ENCODE peak calls at places on chromosomes 11 and 22, in ten cellular contexts. D, U, Q, B, X, L, E, Z, J and H are unnamed samples.
A peak's percentile ranks its signal among the peaks of the same experiment; 100 is the strongest.

GRCh38 chr11:94793822-94794221 is 25.7 kb downstream of the AMOTL1 start:
- DNase-seq in D (peak; percentile 64), U (no peak), Q (no peak), B (no peak), X (no peak), L (no peak), E (no peak), Z (no peak), J (no peak), H (no peak)

GRCh38 chr11:60915250-60915914 is 1.4 kb downstream of the TMEM109 start:
- DNase-seq in D (peak; percentile 36), U (peak; percentile 73), Q (peak; percentile 65), B (no peak), X (peak; percentile 68), L (no peak), E (no peak), Z (peak; percentile 45), J (peak; percentile 73), H (no peak)

GRCh38 chr11:70567680-70568503 is 169.6 kb downstream of the CTTN start:
- DNase-seq in D (peak; percentile 22), U (no peak), Q (peak; percentile 51), B (no peak), X (no peak), L (peak; percentile 83), E (peak; percentile 50), Z (peak; percentile 23), J (peak; percentile 30), H (no peak)

GRCh38 chr11:10208045-10208674 is 85.9 kb downstream of the SBF2 start:
- DNase-seq in D (no peak), U (no peak), Q (no peak), B (no peak), X (no peak), L (peak; percentile 13), E (no peak), Z (no peak), J (no peak), H (no peak)

GRCh38 chr11:43573233-43573632 is 107.3 kb upstream of the HSD17B12 start:
- DNase-seq in D (no peak), U (peak; percentile 70), Q (no peak), B (no peak), X (no peak), L (peak; percentile 47), E (no peak), Z (no peak), J (peak; percentile 35), H (no peak)

GRCh38 chr11:35106595-35106994 is 32.4 kb upstream of the CD44 start:
- DNase-seq in D (no peak), U (no peak), Q (no peak), B (no peak), X (no peak), L (no peak), E (no peak), Z (no peak), J (no peak), H (no peak)

GRCh38 chr11:67276821-67277230 is 10.6 kb downstream of the GRK2 start:
- DNase-seq in D (no peak), U (no peak), Q (peak; percentile 63), B (no peak), X (no peak), L (peak; percentile 69), E (peak; percentile 61), Z (no peak), J (peak; percentile 39), H (no peak)

GRCh38 chr11:96306933-96307747 is 35.9 kb downstream of the MAML2 start:
- DNase-seq in D (peak; percentile 100), U (no peak), Q (peak; percentile 60), B (peak; percentile 93), X (no peak), L (no peak), E (no peak), Z (peak; percentile 93), J (peak; percentile 97), H (peak; percentile 61)

GRCh38 chr11:11845551-11845950 is 3.8 kb downstream of the USP47 start:
- DNase-seq in D (peak; percentile 23), U (no peak), Q (no peak), B (no peak), X (no peak), L (no peak), E (no peak), Z (no peak), J (peak; percentile 56), H (no peak)

GRCh38 chr11:11845066-11845465 is 3.3 kb downstream of the USP47 start:
- DNase-seq in D (no peak), U (no peak), Q (no peak), B (no peak), X (no peak), L (no peak), E (no peak), Z (no peak), J (no peak), H (no peak)

GRCh38 chr11:11844272-11844671 is 2.5 kb downstream of the USP47 start:
- DNase-seq in D (no peak), U (no peak), Q (no peak), B (no peak), X (no peak), L (no peak), E (no peak), Z (no peak), J (no peak), H (no peak)

GRCh38 chr11:11849127-11849746 is 7.5 kb downstream of the USP47 start:
- DNase-seq in D (peak; percentile 59), U (no peak), Q (peak; percentile 22), B (no peak), X (no peak), L (peak; percentile 62), E (peak; percentile 22), Z (peak; percentile 33), J (peak; percentile 73), H (no peak)

DNA sequence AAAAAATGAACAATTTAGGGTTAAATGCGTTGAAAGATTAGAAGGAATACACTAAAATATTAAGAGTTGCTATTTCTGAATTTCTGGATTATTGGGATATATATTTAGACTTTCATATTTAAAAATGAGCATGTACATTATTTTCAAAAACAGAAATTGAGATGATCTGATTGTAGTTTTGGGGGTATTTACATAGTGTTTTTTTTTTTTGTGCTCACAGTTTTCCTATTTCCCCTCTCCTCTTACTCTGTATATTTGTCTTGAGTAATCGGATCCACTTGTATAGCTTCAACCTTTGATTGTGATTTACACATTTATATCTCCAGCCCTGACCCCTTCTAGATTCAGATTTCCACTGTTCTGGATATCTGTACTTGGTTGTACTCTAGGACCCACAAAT is 5.3 kb downstream of the USP47 start:
- DNase-seq in D (no peak), U (no peak), Q (no peak), B (no peak), X (no peak), L (no peak), E (no peak), Z (no peak), J (no peak), H (no peak)
- TF ChIP-seq CTCF in D (no peak), U (no peak), Q (no peak), B (no peak), X (no peak), L (no peak), E (no peak), Z (no peak), J (no peak), H (no peak)

GRCh38 chr11:86418929-86419328 is 44.2 kb downstream of the CCDC81 start:
- DNase-seq in D (no peak), U (no peak), Q (no peak), B (no peak), X (no peak), L (no peak), E (no peak), Z (no peak), J (no peak), H (no peak)
- TF ChIP-seq CTCF in D (peak; percentile 47), U (peak; percentile 43), Q (peak; percentile 11), B (no peak), X (no peak), L (peak; percentile 32), E (no peak), Z (no peak), J (peak; percentile 22), H (no peak)

GRCh38 chr22:39209756-39210155 is 35.0 kb downstream of the PDGFB start:
- DNase-seq in D (no peak), U (peak; percentile 47), Q (no peak), B (no peak), X (no peak), L (no peak), E (no peak), Z (no peak), J (no peak), H (no peak)
- TF ChIP-seq CTCF in D (no peak), U (peak; percentile 8), Q (no peak), B (no peak), X (no peak), L (no peak), E (no peak), Z (no peak), J (no peak), H (no peak)

DNA sequence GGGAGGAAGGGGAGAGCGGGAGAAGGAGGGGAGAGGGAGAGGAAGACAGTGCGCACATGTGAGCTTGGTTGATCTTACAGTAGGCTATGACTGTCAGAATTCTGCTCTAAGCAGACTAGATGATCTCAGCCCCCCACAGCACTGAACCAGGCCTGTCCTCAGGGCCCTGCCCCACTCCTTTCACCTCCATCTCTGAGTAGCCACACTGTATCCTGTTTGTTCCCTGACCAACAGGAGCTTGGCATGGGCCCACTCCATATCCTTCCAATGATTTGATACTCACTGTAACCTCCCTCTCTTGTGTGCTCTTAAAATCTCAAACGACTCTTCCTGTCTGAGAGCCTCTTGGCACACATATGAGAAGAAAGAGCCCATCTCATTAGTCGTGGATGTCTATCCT is 86.1 kb upstream of the PARVA start:
- DNase-seq in D (no peak), U (no peak), Q (no peak), B (no peak), X (no peak), L (no peak), E (no peak), Z (no peak), J (no peak), H (no peak)
- TF ChIP-seq CTCF in D (no peak), U (no peak), Q (no peak), B (no peak), X (no peak), L (no peak), E (no peak), Z (no peak), J (no peak), H (no peak)

GRCh38 chr22:33656808-33657628 is 263.3 kb downstream of the LARGE1 start:
- DNase-seq in D (no peak), U (no peak), Q (no peak), B (no peak), X (no peak), L (no peak), E (no peak), Z (no peak), J (peak; percentile 15), H (no peak)
- TF ChIP-seq CTCF in D (no peak), U (no peak), Q (no peak), B (no peak), X (no peak), L (no peak), E (no peak), Z (no peak), J (no peak), H (no peak)

GRCh38 chr11:86743223-86744118 is 56.9 kb upstream of the PRSS23 start:
- DNase-seq in D (peak; percentile 98), U (no peak), Q (peak; percentile 61), B (no peak), X (no peak), L (peak; percentile 62), E (no peak), Z (peak; percentile 42), J (peak; percentile 92), H (no peak)
- TF ChIP-seq CTCF in D (no peak), U (no peak), Q (no peak), B (no peak), X (no peak), L (no peak), E (no peak), Z (no peak), J (peak; percentile 13), H (no peak)

GRCh38 chr22:22745225-22746060 is 101.0 kb downstream of the GGTLC2 start:
- DNase-seq in D (peak; percentile 12), U (peak; percentile 71), Q (no peak), B (no peak), X (peak; percentile 46), L (peak; percentile 74), E (no peak), Z (no peak), J (peak; percentile 58), H (no peak)
- TF ChIP-seq CTCF in D (peak; percentile 79), U (peak; percentile 57), Q (peak; percentile 23), B (no peak), X (peak; percentile 31), L (peak; percentile 90), E (no peak), Z (peak; percentile 47), J (peak; percentile 54), H (no peak)